ENCODE peak calls at places on chromosomes 12 and 14, in nine cellular contexts. I is activated CD8-positive, alpha-beta memory T cell treated with anti-CD3 and anti-CD28 coated beads for 4 hours; A is H4; B is putamen; C is HS-27A; E is stimulated activated CD4-positive, alpha-beta T cell treated with anti-CD3 and anti-CD28 coated beads, Interleukin-15, amount 100 ng/mL, for 24 hours; M is OCI-LY7; W is T-helper 2 cell; O is RCC 7860. G is an unnamed sample.

GRCh38 chr12:124392271-124392990 is 97.5 kb downstream of the RFLNA start:
- DNase-seq in I (no peak), A (peak), B (no peak), C (no peak), E (peak), M (peak), W (no peak), O (peak), G (peak)

GRCh38 chr12:24222968-24223367 is 273.5 kb upstream of the SOX5 start:
- DNase-seq in I (no peak), A (no peak), B (no peak), C (no peak), E (no peak), M (no peak), W (no peak), O (no peak), G (no peak)

GRCh38 chr12:30853561-30854133 is 72.9 kb upstream of the TSPAN11 start:
- DNase-seq in I (no peak), A (no peak), B (no peak), C (no peak), E (no peak), M (no peak), W (no peak), O (no peak), G (no peak)

GRCh38 chr14:70884595-70885342 is 22.5 kb upstream of the PCNX1 start:
- DNase-seq in I (no peak), A (no peak), B (no peak), C (no peak), E (peak), M (no peak), W (no peak), O (no peak), G (peak)

GRCh38 chr12:64669270-64669842 is 59.1 kb downstream of the RASSF3 start:
- DNase-seq in I (no peak), A (peak), B (no peak), C (no peak), E (no peak), M (peak), W (peak), O (peak), G (peak)

GRCh38 chr14:102323102-102323501 is 3.6 kb downstream of the ZNF839 start:
- DNase-seq in I (no peak), A (peak), B (peak), C (no peak), E (peak), M (peak), W (no peak), O (peak), G (peak)

GRCh38 chr14:77882631-77883030 is 82.7 kb downstream of the ADCK1 start:
- DNase-seq in I (no peak), A (no peak), B (no peak), C (no peak), E (no peak), M (no peak), W (no peak), O (no peak), G (no peak)

GRCh38 chr14:105568859-105569766 is 42.7 kb downstream of the TMEM121 start:
- DNase-seq in I (no peak), A (no peak), B (no peak), C (no peak), E (no peak), M (peak), W (no peak), O (no peak), G (no peak)

GRCh38 chr14:49641697-49642129 is 6.7 kb upstream of the DNAAF2 start:
- DNase-seq in I (no peak), A (peak), B (no peak), C (no peak), E (no peak), M (no peak), W (no peak), O (peak), G (no peak)

GRCh38 chr14:59728294-59728693 is 142.3 kb downstream of the RTN1 start:
- DNase-seq in I (no peak), A (no peak), B (no peak), C (no peak), E (no peak), M (no peak), W (no peak), O (no peak), G (no peak)

GRCh38 chr12:117468016-117468415 is 106.6 kb upstream of the NOS1 start:
- DNase-seq in I (no peak), A (no peak), B (no peak), C (no peak), E (no peak), M (no peak), W (no peak), O (no peak), G (no peak)

GRCh38 chr14:50319721-50320120 is 7.6 kb downstream of the DMAC2L start:
- DNase-seq in I (no peak), A (no peak), B (no peak), C (no peak), E (no peak), M (no peak), W (no peak), O (no peak), G (no peak)

GRCh38 chr12:24838531-24838950 is 110.4 kb downstream of the BCAT1 start:
- DNase-seq in I (no peak), A (peak), B (no peak), C (no peak), E (peak), M (no peak), W (no peak), O (no peak), G (peak)

GRCh38 chr14:49966304-49966809 is 73.5 kb downstream of the ARF6 start:
- DNase-seq in I (no peak), A (no peak), B (no peak), C (peak), E (no peak), M (no peak), W (no peak), O (peak), G (no peak)

GRCh38 chr12:109868182-109869051 is 11.9 kb downstream of the GLTP start:
- DNase-seq in I (no peak), A (no peak), B (no peak), C (no peak), E (no peak), M (no peak), W (no peak), O (no peak), G (no peak)

GRCh38 chr14:71261206-71261605 is 353.9 kb downstream of the PCNX1 start:
- DNase-seq in I (no peak), A (no peak), B (no peak), C (no peak), E (no peak), M (no peak), W (no peak), O (no peak), G (no peak)

GRCh38 chr14:79051009-79051710 is 881.0 kb downstream of the NRXN3 start:
- DNase-seq in I (no peak), A (no peak), B (no peak), C (no peak), E (no peak), M (no peak), W (no peak), O (no peak), G (no peak)

GRCh38 chr12:53192531-53193021 is 11.9 kb upstream of the CSAD start:
- DNase-seq in I (no peak), A (no peak), B (no peak), C (no peak), E (no peak), M (no peak), W (no peak), O (no peak), G (no peak)

GRCh38 chr12:66516133-66516532 is 162.7 kb downstream of the GRIP1 start:
- DNase-seq in I (no peak), A (no peak), B (no peak), C (no peak), E (no peak), M (no peak), W (no peak), O (no peak), G (no peak)

GRCh38 chr12:51281202-51281924 is 11.1 kb upstream of the SMAGP start:
- DNase-seq in I (no peak), A (no peak), B (no peak), C (no peak), E (no peak), M (no peak), W (no peak), O (no peak), G (no peak)

GRCh38 chr12:96197503-96198272 is 3.5 kb downstream of the ELK3 start:
- DNase-seq in I (no peak), A (peak), B (no peak), C (peak), E (no peak), M (no peak), W (no peak), O (peak), G (no peak)

GRCh38 chr12:78721906-78722305 is 142.7 kb upstream of the SYT1 start:
- DNase-seq in I (no peak), A (no peak), B (no peak), C (no peak), E (no peak), M (no peak), W (no peak), O (no peak), G (no peak)

GRCh38 chr14:69853774-69854173 is 25.4 kb upstream of the SMOC1 start:
- DNase-seq in I (no peak), A (no peak), B (no peak), C (no peak), E (no peak), M (no peak), W (no peak), O (no peak), G (no peak)

GRCh38 chr12:118981285-118982201 is at the start of gene SRRM4:
- DNase-seq in I (no peak), A (no peak), B (peak), C (no peak), E (no peak), M (no peak), W (no peak), O (no peak), G (peak)

GRCh38 chr14:78358631-78359030 is 188.5 kb downstream of the NRXN3 start:
- DNase-seq in I (no peak), A (no peak), B (peak), C (no peak), E (no peak), M (no peak), W (no peak), O (no peak), G (no peak)

GRCh38 chr12:106246891-106247730 is 709 bp downstream of the CKAP4 start:
- DNase-seq in I (peak), A (no peak), B (no peak), C (no peak), E (peak), M (peak), W (peak), O (peak), G (peak)

GRCh38 chr12:49720214-49720613 is 13.0 kb upstream of the FMNL3 start:
- DNase-seq in I (no peak), A (no peak), B (no peak), C (no peak), E (no peak), M (peak), W (no peak), O (no peak), G (no peak)

GRCh38 chr12:33248364-33248763 is 191.3 kb downstream of the SYT10 start:
- DNase-seq in I (no peak), A (no peak), B (no peak), C (no peak), E (no peak), M (no peak), W (no peak), O (no peak), G (no peak)

GRCh38 chr14:96117997-96118790 is 79.0 kb downstream of the C14orf132 start:
- DNase-seq in I (no peak), A (no peak), B (no peak), C (no peak), E (no peak), M (no peak), W (no peak), O (no peak), G (no peak)

GRCh38 chr14:59482471-59483331 is 1.5 kb downstream of the L3HYPDH start:
- DNase-seq in I (no peak), A (peak), B (no peak), C (peak), E (no peak), M (no peak), W (no peak), O (peak), G (no peak)

GRCh38 chr12:1800646-1801284 is 19.6 kb upstream of the LRTM2 start:
- DNase-seq in I (no peak), A (no peak), B (no peak), C (no peak), E (no peak), M (peak), W (no peak), O (no peak), G (no peak)

GRCh38 chr12:109469516-109469915 is 7.6 kb downstream of the KCTD10 start:
- DNase-seq in I (no peak), A (no peak), B (no peak), C (no peak), E (no peak), M (no peak), W (no peak), O (no peak), G (no peak)

GRCh38 chr14:30240002-30240401 is 312.4 kb upstream of the PRKD1 start:
- DNase-seq in I (no peak), A (no peak), B (no peak), C (no peak), E (no peak), M (no peak), W (no peak), O (no peak), G (no peak)

GRCh38 chr12:7884687-7885086 is 12.0 kb upstream of the SLC2A14 start:
- DNase-seq in I (no peak), A (no peak), B (no peak), C (no peak), E (no peak), M (no peak), W (no peak), O (no peak), G (no peak)

GRCh38 chr12:132510111-132510724 is 20.3 kb downstream of the FBRSL1 start:
- DNase-seq in I (no peak), A (no peak), B (no peak), C (no peak), E (no peak), M (no peak), W (no peak), O (no peak), G (no peak)

GRCh38 chr12:21607701-21608100 is 3.1 kb upstream of the GYS2 start:
- DNase-seq in I (no peak), A (no peak), B (peak), C (no peak), E (no peak), M (peak), W (no peak), O (no peak), G (no peak)

GRCh38 chr14:23348297-23348655 is 4.4 kb downstream of the SLC22A17 start:
- DNase-seq in I (no peak), A (no peak), B (no peak), C (no peak), E (no peak), M (no peak), W (no peak), O (no peak), G (no peak)

GRCh38 chr12:124857921-124858461 is 5.7 kb downstream of the SCARB1 start:
- DNase-seq in I (no peak), A (no peak), B (no peak), C (no peak), E (no peak), M (no peak), W (no peak), O (no peak), G (no peak)

GRCh38 chr14:89284368-89285058 is 132.5 kb downstream of the FOXN3 start:
- DNase-seq in I (no peak), A (no peak), B (no peak), C (no peak), E (no peak), M (no peak), W (no peak), O (no peak), G (no peak)